ENCODE peak calls at places on chromosomes 2 and 18, in ten cellular contexts. S is sigmoid colon; I is WERI-Rb-1; Q is bronchial epithelial cell; J is K562; N is Panc1; C is neuronal stem cell; F is adipocyte; V is tibial artery; X is CD8-positive, alpha-beta memory T cell. K is an unnamed sample. For H3K27me3 and H3K36me3, the result is how much of the 10 kb centered on the place peaks cover.

GRCh38 chr2:71067567-71068217 is 756 bp upstream of the NAGK start:
- DNase-seq in J (no peak), Q (no peak), V (no peak), N (no peak), X (no peak), I (peak), F (peak), S (peak), C (no peak), K (no peak)

GRCh38 chr2:127479219-127479825 is 47.0 kb downstream of the IWS1 start:
- DNase-seq in F (peak), I (no peak), J (no peak), N (peak), Q (peak), V (no peak), S (no peak), C (peak), X (peak), K (no peak)

GRCh38 chr2:182740681-182741080 is 24.6 kb downstream of the DNAJC10 start:
- DNase-seq in V (no peak), N (no peak), I (no peak), F (no peak), C (no peak), X (no peak), J (no peak), S (no peak), Q (no peak), K (no peak)

GRCh38 chr2:239729681-239730566 is 295.2 kb downstream of the NDUFA10 start:
- DNase-seq in I (no peak), S (peak), N (no peak), Q (no peak), J (no peak), V (no peak), C (no peak), X (no peak), F (no peak), K (peak)

GRCh38 chr2:83196225-83196624 is 1262.9 kb downstream of the SUCLG1 start:
- DNase-seq in V (no peak), C (no peak), I (no peak), S (no peak), J (no peak), F (peak), N (peak), X (no peak), Q (peak), K (no peak)

GRCh38 chr2:74694281-74694680 is 40.2 kb downstream of the SEMA4F start:
- DNase-seq in F (no peak), X (no peak), I (no peak), V (no peak), S (no peak), N (no peak), Q (peak), C (no peak), J (no peak), K (no peak)

GRCh38 chr2:161988589-161988988 is 85.4 kb downstream of the DPP4 start:
- DNase-seq in N (no peak), C (no peak), I (no peak), J (peak), V (no peak), Q (peak), S (no peak), X (no peak), F (no peak), K (no peak)

GRCh38 chr18:49227456-49227855 is 233.0 kb downstream of the DYM start:
- DNase-seq in V (no peak), I (no peak), Q (peak), C (no peak), X (peak), N (no peak), F (no peak), J (no peak), S (no peak), K (no peak)

GRCh38 chr2:203484266-203485112 is 50.6 kb downstream of the RAPH1 start:
- DNase-seq in X (peak), F (peak), C (no peak), J (no peak), V (peak), S (no peak), I (peak), Q (peak), N (peak), K (no peak)

GRCh38 chr2:231795525-231796327 is 9.5 kb downstream of the COPS7B start:
- DNase-seq in N (peak), I (no peak), S (no peak), J (no peak), X (no peak), C (no peak), Q (peak), F (peak), V (no peak), K (no peak)

GRCh38 chr18:2948038-2948437 is 64.9 kb downstream of the LPIN2 start:
- DNase-seq in I (no peak), X (no peak), J (peak), Q (peak), C (no peak), N (no peak), F (peak), S (no peak), V (no peak), K (no peak)

GRCh38 chr2:19072161-19072560 is 286.3 kb downstream of the OSR1 start:
- DNase-seq in N (no peak), C (no peak), I (no peak), Q (no peak), V (no peak), J (no peak), S (no peak), X (no peak), F (no peak), K (no peak)

GRCh38 chr2:112588611-112589045 is 4.2 kb downstream of the CHCHD5 start:
- DNase-seq in V (no peak), X (no peak), I (peak), Q (no peak), N (no peak), J (no peak), C (no peak), S (no peak), F (no peak), K (no peak)

GRCh38 chr2:46943881-46944798 is 28.5 kb upstream of the MCFD2 start:
- DNase-seq in F (no peak), N (no peak), C (no peak), V (no peak), J (no peak), I (no peak), S (no peak), Q (no peak), X (peak), K (no peak)

GRCh38 chr2:222817628-222818027 is 43.2 kb upstream of the ACSL3 start:
- DNase-seq in X (no peak), I (no peak), J (no peak), N (no peak), C (no peak), V (no peak), S (no peak), F (no peak), Q (no peak), K (no peak)

DNA sequence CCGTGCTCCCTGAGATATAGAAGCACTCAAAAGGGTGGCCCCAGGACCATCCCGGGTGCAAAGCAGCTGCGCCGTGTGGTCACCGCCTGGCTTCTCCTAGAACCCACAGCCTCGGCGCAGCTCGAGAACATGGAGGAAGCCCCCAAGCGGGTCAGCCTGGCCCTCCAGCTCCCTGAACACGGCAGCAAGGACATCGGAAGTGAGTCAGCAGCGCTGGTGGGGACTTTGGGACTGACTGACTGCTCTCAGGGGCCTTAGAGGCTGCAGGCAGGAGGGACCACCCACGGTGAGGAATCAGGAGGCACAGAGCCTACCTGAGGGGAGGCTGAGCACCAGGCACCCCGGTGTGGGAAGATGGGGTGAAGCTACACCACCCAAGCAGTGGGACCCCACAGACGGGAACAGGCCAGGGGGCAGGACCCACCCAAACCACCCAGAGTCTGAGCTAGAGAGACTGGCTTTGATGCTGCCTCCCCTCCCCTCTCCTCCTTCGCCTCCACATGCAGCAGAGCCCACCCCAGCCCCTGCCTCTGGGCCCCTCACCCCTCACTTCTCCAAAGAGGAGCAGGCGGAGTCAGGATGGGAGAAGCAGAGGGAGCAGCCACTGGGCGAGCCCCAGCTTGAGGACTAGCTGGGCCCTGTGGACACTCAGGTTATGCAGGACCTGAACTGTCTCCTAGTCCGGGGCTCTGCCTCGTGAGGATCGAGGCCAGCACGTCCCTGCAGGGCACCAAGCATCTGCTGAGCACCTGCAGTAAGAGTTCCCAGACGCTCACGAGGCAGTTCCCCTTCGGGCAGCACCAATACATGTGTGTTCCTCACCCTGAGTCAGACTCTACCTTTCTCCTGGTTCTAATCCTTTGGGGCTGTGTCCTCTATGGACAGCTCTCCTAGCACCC is 28.7 kb downstream of the MTERF4 start:
- DNase-seq in V (no peak), S (peak), J (no peak), I (no peak), N (no peak), F (no peak), X (no peak), Q (peak), C (no peak), K (no peak)
- H3K27me3 ChIP-seq in V (under half), S (under half), J (under half), I (under half), N (under half), F (under half), X (under half), Q (under half), C (under half), K (under half)

GRCh38 chr2:53896864-53897263 is 37.1 kb upstream of the GPR75 start:
- DNase-seq in Q (peak), I (no peak), N (peak), V (no peak), C (no peak), X (no peak), F (peak), S (no peak), J (no peak), K (no peak)
- H3K36me3 ChIP-seq in Q (under half), I (half or more), N (under half), V (half or more), C (half or more), X (half or more), F (half or more), S (half or more), J (half or more), K (under half)

DNA sequence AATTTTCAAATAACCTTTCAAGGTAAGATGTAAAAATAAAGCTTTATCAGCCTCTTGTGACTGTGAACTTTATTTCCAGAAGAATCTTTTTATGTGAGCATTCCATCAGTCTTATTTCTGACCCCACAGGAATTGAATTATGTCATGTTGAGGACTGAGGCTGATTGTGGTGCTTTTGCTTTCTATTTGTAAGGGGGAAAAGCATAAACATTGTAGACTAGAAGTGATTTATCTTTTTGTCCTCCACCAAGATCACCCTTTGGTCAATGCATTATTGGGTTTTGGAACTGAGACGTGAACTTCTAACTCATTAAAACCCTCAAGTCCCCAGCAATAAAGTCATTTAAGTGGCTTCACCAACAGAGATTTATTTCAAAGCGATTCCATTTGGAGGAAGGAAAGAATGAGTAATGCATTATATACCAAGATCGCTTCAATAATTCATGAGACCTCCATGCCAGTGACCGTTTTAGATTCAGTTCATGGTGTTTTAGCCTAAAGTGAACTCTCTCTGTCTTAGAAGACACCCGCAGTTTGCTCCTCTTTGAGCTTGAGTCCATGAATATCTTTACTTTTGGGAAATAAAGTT is 75.5 kb upstream of the TXNDC2 start:
- DNase-seq in V (no peak), N (no peak), C (no peak), J (no peak), S (no peak), X (no peak), I (no peak), Q (no peak), F (no peak), K (no peak)
- H3K27me3 ChIP-seq in V (under half), N (under half), C (under half), J (under half), S (under half), X (under half), I (under half), Q (under half), F (under half), K (under half)

GRCh38 chr2:149221898-149222297 is 108.5 kb upstream of the LYPD6 start:
- DNase-seq in X (no peak), F (peak), C (no peak), I (peak), N (no peak), Q (no peak), J (no peak), S (no peak), V (no peak), K (no peak)

GRCh38 chr2:149225446-149225845 is 104.9 kb upstream of the LYPD6 start:
- DNase-seq in V (no peak), I (no peak), C (no peak), S (no peak), X (no peak), N (no peak), Q (no peak), F (no peak), J (no peak), K (no peak)

GRCh38 chr2:149221002-149221401 is 109.4 kb upstream of the LYPD6 start:
- DNase-seq in J (no peak), I (no peak), V (no peak), Q (no peak), X (no peak), F (no peak), C (no peak), S (no peak), N (no peak), K (no peak)

GRCh38 chr2:149224458-149224857 is 105.9 kb upstream of the LYPD6 start:
- DNase-seq in N (no peak), F (no peak), Q (peak), J (no peak), S (no peak), C (no peak), X (no peak), I (no peak), V (no peak), K (no peak)

DNA sequence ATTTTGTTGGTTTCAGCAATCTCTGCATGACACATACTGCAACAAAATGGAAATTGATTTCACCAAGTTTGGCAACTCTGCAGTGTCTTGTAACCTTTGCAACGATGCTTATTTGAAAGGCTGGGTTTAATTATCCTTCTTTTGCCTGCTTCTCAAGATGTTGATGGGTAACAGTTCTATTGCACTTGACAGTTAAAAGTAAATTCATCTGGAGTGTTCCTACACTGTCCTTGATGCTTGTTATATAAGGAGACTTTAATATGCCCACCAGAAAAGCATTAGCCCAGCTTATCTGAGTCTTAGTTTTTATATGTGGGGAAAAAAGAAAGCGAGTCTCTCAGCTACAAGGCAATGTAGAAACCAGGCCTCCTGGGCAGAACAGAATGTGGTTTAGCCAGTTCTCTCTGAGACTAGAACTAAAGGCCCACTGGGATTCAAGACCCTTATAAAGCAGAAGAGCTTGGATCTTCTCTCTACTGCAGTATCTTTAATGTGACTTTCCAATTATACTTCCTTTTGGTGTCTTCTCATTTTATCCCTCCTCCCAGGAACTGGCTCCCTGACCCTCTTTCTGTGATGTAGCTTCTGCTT is 106.8 kb upstream of the LYPD6 start:
- DNase-seq in I (no peak), N (no peak), S (no peak), Q (no peak), C (no peak), X (no peak), J (no peak), F (peak), V (no peak), K (no peak)
- H3K36me3 ChIP-seq in I (under half), N (under half), S (under half), Q (under half), C (under half), X (under half), J (under half), F (under half), V (under half), K (under half)

GRCh38 chr2:20671036-20671735 is 4.2 kb downstream of the GDF7 start:
- DNase-seq in C (no peak), F (no peak), N (no peak), I (no peak), J (no peak), S (no peak), X (no peak), V (no peak), Q (no peak), K (no peak)
- H3K27me3 ChIP-seq in C (under half), F (half or more), N (under half), I (half or more), J (under half), S (under half), X (under half), V (under half), Q (under half), K (under half)

GRCh38 chr2:20314562-20315521 is 35.8 kb downstream of the PUM2 start:
- DNase-seq in F (no peak), J (no peak), N (no peak), C (no peak), I (no peak), Q (peak), V (no peak), X (no peak), S (no peak), K (no peak)

GRCh38 chr2:20322527-20323300 is 27.9 kb downstream of the PUM2 start:
- DNase-seq in F (no peak), S (no peak), X (no peak), C (no peak), V (no peak), J (no peak), N (no peak), Q (no peak), I (no peak), K (no peak)

GRCh38 chr2:20313659-20314058 is 37.0 kb downstream of the PUM2 start:
- DNase-seq in I (no peak), X (no peak), F (no peak), S (no peak), J (no peak), Q (peak), C (no peak), N (no peak), V (no peak), K (no peak)

GRCh38 chr2:20317198-20317597 is 33.4 kb downstream of the PUM2 start:
- DNase-seq in F (no peak), S (no peak), C (no peak), Q (no peak), V (no peak), X (no peak), I (no peak), J (no peak), N (no peak), K (no peak)

DNA sequence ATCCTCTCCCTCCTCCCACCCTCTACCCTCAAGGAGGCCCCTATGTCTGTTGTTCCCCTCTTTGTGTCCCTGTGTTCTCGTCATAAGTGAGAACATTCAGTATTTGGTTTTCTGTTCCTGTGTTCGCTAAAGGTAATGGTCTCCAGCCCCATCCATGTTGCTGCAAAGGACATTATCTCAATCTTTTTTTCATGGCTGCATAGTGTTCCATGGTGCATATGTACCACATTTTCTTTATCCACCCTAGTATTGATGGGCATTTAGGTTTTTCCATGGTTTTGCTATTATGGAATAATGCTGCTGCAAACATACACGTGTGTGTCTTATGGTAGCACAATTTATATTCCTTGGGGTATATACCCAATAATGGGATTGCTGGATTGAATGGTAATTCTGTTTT is 33.0 kb downstream of the PUM2 start:
- DNase-seq in I (no peak), C (no peak), N (no peak), X (no peak), J (no peak), Q (no peak), V (no peak), S (no peak), F (no peak), K (no peak)
- H3K36me3 ChIP-seq in I (half or more), C (half or more), N (under half), X (under half), J (half or more), Q (under half), V (half or more), S (under half), F (half or more), K (under half)

GRCh38 chr2:121170577-121170976 is 114.4 kb downstream of the TFCP2L1 start:
- DNase-seq in S (no peak), F (no peak), X (no peak), J (no peak), C (no peak), Q (no peak), N (no peak), V (no peak), I (no peak), K (no peak)

GRCh38 chr2:121172456-121172855 is 112.5 kb downstream of the TFCP2L1 start:
- DNase-seq in I (no peak), N (no peak), F (no peak), V (no peak), X (no peak), Q (no peak), S (no peak), J (no peak), C (no peak), K (no peak)

GRCh38 chr2:121173112-121173511 is 111.9 kb downstream of the TFCP2L1 start:
- DNase-seq in S (peak), F (no peak), Q (peak), V (no peak), I (no peak), X (no peak), J (no peak), N (no peak), C (no peak), K (no peak)

GRCh38 chr2:121173806-121174205 is 111.2 kb downstream of the TFCP2L1 start:
- DNase-seq in I (no peak), X (no peak), Q (no peak), V (no peak), N (no peak), C (no peak), S (no peak), J (no peak), F (no peak), K (no peak)

DNA sequence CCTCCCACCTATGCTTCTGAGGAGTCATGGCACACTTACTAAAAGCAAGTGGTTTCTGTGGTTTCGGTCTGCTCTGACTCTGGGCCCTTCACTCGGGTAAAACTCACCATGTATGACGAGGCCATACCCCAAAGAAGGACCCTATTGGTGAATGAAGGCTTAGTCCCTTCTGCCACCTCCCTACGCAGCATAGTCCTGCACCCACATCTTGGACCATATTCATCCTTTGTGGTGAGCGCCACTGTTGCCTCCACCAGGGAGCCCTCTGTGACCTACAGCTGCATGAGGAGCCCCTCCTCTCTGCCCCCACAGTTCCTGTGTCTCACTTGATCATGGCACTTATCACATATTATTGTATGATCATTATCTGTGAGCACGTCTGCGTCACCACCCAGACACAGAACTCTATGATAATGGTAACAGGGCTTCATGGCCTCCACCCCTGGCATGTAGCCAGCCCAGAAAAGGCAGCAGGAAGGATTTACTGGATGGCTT is 113.3 kb downstream of the TFCP2L1 start:
- DNase-seq in F (no peak), I (no peak), Q (no peak), X (no peak), S (no peak), J (no peak), N (no peak), V (no peak), C (no peak), K (no peak)
- H3K27me3 ChIP-seq in F (under half), I (under half), Q (under half), X (under half), S (under half), J (under half), N (under half), V (under half), C (under half), K (under half)

K was measured in aorta.